ENCODE peak calls at places on chromosomes 5 and 9, in six cellular contexts. J is NCI-H1092; F is Calu3; Q is EL; E is HEK293T; G is stimulated activated CD4-positive, alpha-beta T cell treated with anti-CD3 and anti-CD28 coated beads, Interleukin-1b, Interleukin-23, amount 100 ng/mL, for 4 hours. M is an unnamed sample.

GRCh38 chr9:128276574-128277270 is 646 bp downstream of the SWI5 start:
- DNase-seq in F (peak), J (peak), Q (peak), G (no peak), E (peak), M (no peak)

GRCh38 chr9:21993893-21994525 is at the start of gene CDKN2A:
- DNase-seq in F (peak), G (no peak), J (no peak), E (no peak), Q (peak), M (no peak)

GRCh38 chr5:115624994-115625393 is 842 bp downstream of the TMED7 start:
- DNase-seq in F (no peak), G (no peak), J (no peak), E (no peak), Q (no peak), M (no peak)

GRCh38 chr5:169067641-169068316 is 233.2 kb downstream of the SLIT3 start:
- DNase-seq in F (no peak), Q (no peak), J (no peak), E (no peak), G (no peak), M (no peak)

GRCh38 chr5:167694562-167694961 is 596.9 kb upstream of the WWC1 start:
- DNase-seq in E (no peak), F (no peak), Q (no peak), J (no peak), G (no peak), M (no peak)

GRCh38 chr5:54671111-54671531 is 153.6 kb downstream of the SNX18 start:
- DNase-seq in F (no peak), J (no peak), Q (no peak), G (no peak), E (no peak), M (no peak)

GRCh38 chr9:31699836-31700235 is 684.6 kb upstream of the ACO1 start:
- DNase-seq in J (no peak), F (no peak), Q (no peak), E (no peak), G (no peak), M (no peak)

GRCh38 chr9:18743976-18744375 is 270.0 kb downstream of the ADAMTSL1 start:
- DNase-seq in G (no peak), F (no peak), J (no peak), Q (peak), E (no peak), M (no peak)

GRCh38 chr9:71762900-71763653 is 5.2 kb downstream of the CEMIP2 start:
- DNase-seq in J (no peak), G (no peak), F (no peak), Q (peak), E (no peak), M (no peak)

GRCh38 chr5:16574789-16575785 is 41.7 kb downstream of the RETREG1 start:
- DNase-seq in G (no peak), Q (peak), E (no peak), F (no peak), J (no peak), M (no peak)

M was measured in D721Med.